ENCODE peak calls at places on chromosome 7, in seven cellular contexts. P, B, Z, K, O, S and D are unnamed samples. For H3K4me1, the result is how much of the 10 kb centered on the place peaks cover.

GRCh38 chr7:140610204-140611165 is 30.1 kb downstream of the DENND2A start:
- DNase-seq in Z (no peak), K (no peak), S (no peak), P (no peak), B (no peak), O (no peak), D (no peak)

GRCh38 chr7:93921607-93922446 is at the start of gene GNG11:
- DNase-seq in S (peak), B (peak), P (peak), K (peak), Z (peak), O (peak), D (peak)

GRCh38 chr7:51577390-51577789 is 260.8 kb upstream of the COBL start:
- DNase-seq in Z (no peak), P (no peak), S (no peak), B (no peak), O (no peak), K (no peak), D (no peak)

GRCh38 chr7:99679032-99679399 is 780 bp downstream of the CYP3A5 start:
- DNase-seq in K (peak), S (no peak), O (no peak), Z (peak), P (peak), B (no peak), D (no peak)

GRCh38 chr7:15305002-15305600 is 256.7 kb downstream of the AGMO start:
- DNase-seq in P (peak), S (peak), B (no peak), K (peak), O (peak), Z (no peak), D (peak)

GRCh38 chr7:47039899-47040298 is 542.0 kb downstream of the TNS3 start:
- DNase-seq in P (no peak), S (no peak), O (no peak), Z (peak), K (peak), B (no peak), D (no peak)

GRCh38 chr7:151623766-151624165 is 104.1 kb upstream of the RHEB start:
- DNase-seq in O (no peak), K (peak), P (no peak), B (no peak), S (no peak), Z (no peak), D (no peak)

GRCh38 chr7:127107601-127108007 is 145.1 kb downstream of the GRM8 start:
- DNase-seq in O (no peak), S (no peak), Z (peak), K (peak), B (no peak), P (peak), D (no peak)

GRCh38 chr7:157371296-157371695 is 34.5 kb downstream of the DNAJB6 start:
- DNase-seq in O (no peak), Z (no peak), P (no peak), S (no peak), K (no peak), B (no peak), D (no peak)

GRCh38 chr7:22269963-22270362 is 87.0 kb downstream of the RAPGEF5 start:
- DNase-seq in K (no peak), Z (no peak), O (no peak), P (peak), S (no peak), B (no peak), D (no peak)

GRCh38 chr7:92621641-92622429 is 31.6 kb upstream of the FAM133B start:
- DNase-seq in O (no peak), P (no peak), K (peak), S (no peak), B (no peak), Z (no peak), D (no peak)

GRCh38 chr7:21364838-21365267 is 63.0 kb upstream of the SP4 start:
- DNase-seq in K (no peak), S (no peak), O (no peak), P (no peak), B (no peak), Z (no peak), D (no peak)

GRCh38 chr7:77426052-77426404 is 9.9 kb upstream of the GSAP start:
- DNase-seq in S (no peak), Z (no peak), K (no peak), O (no peak), B (no peak), P (no peak), D (no peak)

GRCh38 chr7:144777005-144777814 is 58.6 kb downstream of the TPK1 start:
- DNase-seq in B (no peak), P (peak), K (no peak), S (no peak), Z (no peak), O (no peak), D (no peak)

GRCh38 chr7:136339464-136339863 is 362.3 kb upstream of the MTPN start:
- DNase-seq in B (no peak), P (no peak), Z (no peak), O (no peak), K (peak), S (no peak), D (no peak)

GRCh38 chr7:55590517-55591281 is 18.4 kb upstream of the VOPP1 start:
- DNase-seq in S (no peak), Z (no peak), B (no peak), K (no peak), P (no peak), O (no peak), D (no peak)

GRCh38 chr7:125491137-125491536 is 561.5 kb upstream of the POT1 start:
- DNase-seq in P (no peak), Z (no peak), S (no peak), O (no peak), B (no peak), K (no peak), D (no peak)

GRCh38 chr7:53111061-53111460 is 75.6 kb downstream of the POM121L12 start:
- DNase-seq in K (peak), P (no peak), S (no peak), B (no peak), Z (no peak), O (no peak), D (no peak)

GRCh38 chr7:158842486-158842885 is 13.2 kb upstream of the ESYT2 start:
- DNase-seq in P (no peak), B (no peak), K (no peak), S (no peak), Z (no peak), O (no peak), D (no peak)

GRCh38 chr7:39691821-39692220 is 68.4 kb downstream of the RALA start:
- DNase-seq in S (no peak), O (no peak), P (no peak), B (no peak), Z (no peak), K (peak), D (no peak)

GRCh38 chr7:19969859-19970493 is 196.6 kb upstream of the TMEM196 start:
- DNase-seq in P (no peak), O (no peak), B (no peak), S (no peak), Z (no peak), K (peak), D (no peak)

GRCh38 chr7:131007439-131008330 is 273.7 kb upstream of the KLF14 start:
- DNase-seq in B (no peak), O (peak), P (peak), K (peak), Z (peak), S (peak), D (no peak)

GRCh38 chr7:80584778-80585177 is 53.7 kb upstream of the CD36 start:
- DNase-seq in P (no peak), K (peak), O (no peak), Z (no peak), S (no peak), B (no peak), D (no peak)

GRCh38 chr7:77752016-77752415 is 46.2 kb downstream of the TMEM60 start:
- DNase-seq in P (no peak), S (no peak), O (no peak), B (no peak), K (no peak), Z (no peak), D (no peak)

GRCh38 chr7:22414424-22414823 is 57.5 kb upstream of the RAPGEF5 start:
- DNase-seq in Z (no peak), S (no peak), K (no peak), P (no peak), B (no peak), O (no peak), D (no peak)

GRCh38 chr7:98156700-98157099 is 50.0 kb downstream of the LMTK2 start:
- DNase-seq in B (no peak), K (no peak), Z (no peak), P (no peak), O (no peak), S (no peak), D (no peak)

GRCh38 chr7:140005754-140006503 is 56.8 kb downstream of the PARP12 start:
- DNase-seq in P (no peak), Z (no peak), K (peak), S (no peak), O (no peak), B (no peak), D (no peak)

DNA sequence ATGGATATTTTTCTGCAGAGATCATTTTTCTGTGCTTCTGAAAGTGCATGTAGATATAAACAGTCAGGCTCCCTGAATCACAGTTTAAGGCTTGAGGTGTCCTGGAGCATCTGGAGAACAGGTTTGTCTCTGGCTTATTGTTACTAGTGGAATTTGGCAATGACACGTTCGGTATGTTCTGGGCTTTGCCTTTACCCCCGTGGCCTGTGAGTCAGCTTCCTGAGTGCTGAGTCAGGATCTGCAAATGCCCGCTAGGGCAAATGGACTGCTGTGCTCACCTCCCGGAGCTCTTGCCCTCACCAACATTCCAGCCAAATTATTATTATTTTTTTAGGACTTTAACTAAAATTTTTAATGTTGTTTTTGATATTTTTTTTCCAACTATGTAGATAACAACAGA is 192.5 kb upstream of the PRSS1 start:
- DNase-seq in Z (peak), S (peak), K (peak), O (no peak), P (peak), B (no peak), D (no peak)
- H3K27ac ChIP-seq in Z (no peak), S (no peak), K (peak), O (no peak), P (no peak), B (no peak), D (no peak)

DNA sequence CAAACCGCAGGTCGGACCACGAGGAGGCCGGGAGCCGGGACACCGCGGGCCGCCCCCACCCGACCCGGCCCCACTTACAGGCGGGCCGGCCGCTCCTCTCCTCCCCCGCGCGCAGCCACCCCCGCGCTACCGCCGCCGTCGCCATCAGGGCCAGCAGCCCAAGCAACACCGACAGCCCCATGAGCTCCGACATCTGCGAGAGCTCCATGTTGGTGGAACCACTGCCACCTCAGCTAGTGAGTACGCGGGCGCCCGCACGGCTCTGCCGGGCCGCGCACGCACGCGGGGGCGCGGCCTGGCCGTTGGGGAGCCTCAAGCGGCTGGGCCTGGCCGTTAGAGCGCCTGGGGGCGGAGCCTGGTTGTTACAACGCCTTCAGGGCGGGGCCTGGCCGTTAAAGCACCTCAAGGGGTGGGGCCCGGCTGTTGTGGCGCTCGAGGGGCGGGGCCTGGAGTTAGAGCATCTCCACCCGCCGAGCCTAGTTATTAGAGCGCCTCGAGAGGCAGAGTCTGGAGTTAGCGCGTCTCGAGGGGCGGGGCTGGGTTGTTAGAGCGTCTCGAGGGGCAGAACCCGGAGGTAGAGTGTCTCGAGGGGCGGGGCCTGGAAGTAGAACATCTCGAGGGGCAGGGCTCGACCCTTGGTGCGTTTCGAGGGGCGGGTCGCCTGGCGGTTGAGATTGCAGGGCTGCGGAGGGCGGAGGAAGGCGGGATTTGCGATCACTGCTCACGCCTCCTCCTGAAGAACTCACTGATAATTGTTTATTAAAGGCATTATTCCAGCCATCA is at the start of gene TBL2:
- DNase-seq in S (peak), K (peak), Z (peak), P (peak), B (peak), O (peak), D (peak)
- H3K4me3 ChIP-seq in S (peak), K (peak), Z (peak), P (peak), B (peak), O (peak), D (peak)

GRCh38 chr7:24833548-24833947 is 76.3 kb upstream of the GSDME start:
- DNase-seq in O (no peak), Z (no peak), B (no peak), K (no peak), S (no peak), P (no peak), D (no peak)
- H3K4me1 ChIP-seq in O (under half), Z (under half), B (under half), K (under half), S (under half), P (under half), D (under half)

GRCh38 chr7:26195182-26195581 is 5.4 kb downstream of the HNRNPA2B1 start:
- DNase-seq in O (no peak), B (no peak), S (no peak), K (no peak), P (no peak), Z (no peak), D (no peak)

GRCh38 chr7:26193432-26194206 is 6.9 kb downstream of the HNRNPA2B1 start:
- DNase-seq in B (no peak), S (no peak), O (no peak), K (no peak), Z (no peak), P (no peak), D (no peak)

GRCh38 chr7:26196305-26196704 is 4.2 kb downstream of the HNRNPA2B1 start:
- DNase-seq in Z (no peak), P (no peak), S (no peak), K (no peak), O (no peak), B (no peak), D (no peak)

GRCh38 chr7:26197153-26198115 is 3.1 kb downstream of the HNRNPA2B1 start:
- DNase-seq in O (no peak), S (no peak), K (no peak), P (no peak), B (no peak), Z (no peak), D (no peak)

DNA sequence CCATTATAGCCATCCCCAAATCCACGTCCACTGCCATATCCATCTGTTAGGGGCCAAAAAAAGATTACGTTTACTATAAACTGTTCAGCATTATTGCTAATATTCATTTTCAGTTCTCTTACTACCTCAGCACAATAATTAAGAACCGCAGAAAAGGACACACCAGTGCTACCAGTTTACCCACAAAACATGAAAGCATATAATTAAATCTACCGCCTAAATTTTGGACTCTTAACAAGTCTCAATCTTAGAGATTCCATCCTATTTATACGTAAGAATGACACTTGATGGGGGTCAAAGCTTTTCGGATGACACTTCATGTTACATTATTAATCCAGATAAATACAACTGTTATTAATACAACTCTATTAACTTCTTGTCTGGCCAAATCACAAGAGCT is 4.7 kb downstream of the HNRNPA2B1 start:
- DNase-seq in O (no peak), S (no peak), Z (no peak), K (no peak), B (no peak), P (no peak), D (no peak)
- H3K27ac ChIP-seq in O (no peak), S (no peak), Z (no peak), K (no peak), B (peak), P (peak), D (no peak)

DNA sequence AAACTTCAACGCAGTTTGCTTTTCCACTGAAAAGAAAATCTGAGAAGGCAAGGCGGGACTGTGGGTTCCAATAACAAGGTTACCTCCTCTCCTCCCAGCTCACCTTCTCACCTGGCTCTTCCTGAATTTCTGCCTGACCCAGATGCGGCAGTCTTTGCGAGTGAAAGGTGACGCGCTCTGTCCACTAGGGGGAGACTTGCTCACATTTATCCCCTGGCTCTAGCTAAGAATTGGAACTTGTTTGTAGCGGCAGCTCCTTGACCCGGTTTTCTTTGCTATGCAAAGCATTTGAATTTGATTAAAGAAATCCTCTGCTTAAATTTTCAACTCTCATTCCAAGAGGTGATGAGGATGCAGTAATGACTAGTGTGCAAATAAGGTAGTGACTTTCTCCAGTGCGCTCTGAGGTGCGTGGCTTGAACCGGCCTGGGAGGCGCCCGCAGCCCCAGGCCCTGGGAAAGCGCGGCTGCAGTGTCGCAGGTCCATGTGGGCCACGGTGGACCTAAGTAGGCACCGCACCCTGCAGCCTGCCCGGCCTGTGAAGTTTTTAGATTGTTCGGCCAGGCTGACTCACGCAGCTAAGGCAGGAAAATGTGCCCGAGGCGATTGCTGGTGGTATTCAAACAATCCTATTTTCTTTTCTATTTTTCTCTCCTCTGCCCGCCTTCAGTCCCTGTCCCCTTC is 336.9 kb upstream of the NPSR1 start:
- DNase-seq in S (peak), O (peak), P (peak), K (peak), B (no peak), Z (peak), D (peak)
- H3K4me3 ChIP-seq in S (no peak), O (no peak), P (no peak), K (peak), B (no peak), Z (no peak), D (peak)

GRCh38 chr7:28480595-28480994 is 68.3 kb downstream of the CREB5 start:
- DNase-seq in S (no peak), O (no peak), K (peak), B (no peak), Z (no peak), P (no peak), D (no peak)
- H3K4me1 ChIP-seq in S (under half), O (under half), K (under half), B (under half), Z (under half), P (under half), D (under half)